ENCODE peak calls at places on chromosomes 6 and 20, in nine cellular contexts. P, V, J, L, B, Y, F, Z and S are unnamed samples.

GRCh38 chr6:162964703-162965140 is 236.9 kb downstream of the PACRG start:
- DNase-seq in P (no peak), F (no peak), J (no peak), Z (no peak), B (no peak), Y (no peak), L (no peak), V (no peak), S (no peak)

GRCh38 chr6:111781055-111781708 is 92.1 kb downstream of the FYN start:
- DNase-seq in L (no peak), B (peak; percentile 37), F (no peak), V (no peak), Z (no peak), P (no peak), Y (no peak), J (no peak), S (no peak)

GRCh38 chr6:19369770-19370169 is 467.4 kb upstream of the ID4 start:
- DNase-seq in V (no peak), Z (no peak), L (no peak), P (no peak), F (no peak), Y (no peak), J (peak; percentile 20), B (no peak), S (peak; percentile 19)

GRCh38 chr6:51098801-51099200 is 280.1 kb downstream of the TFAP2B start:
- DNase-seq in J (no peak), P (no peak), F (no peak), Y (no peak), B (peak; percentile 39), V (no peak), Z (no peak), L (no peak), S (no peak)

GRCh38 chr20:3084283-3084985 is at the start of gene AVP:
- DNase-seq in L (no peak), J (no peak), V (peak; percentile 66), P (no peak), Y (no peak), B (no peak), Z (no peak), F (no peak), S (no peak)

GRCh38 chr6:157432861-157433260 is 51.9 kb downstream of the ZDHHC14 start:
- DNase-seq in B (no peak), J (no peak), V (no peak), L (no peak), P (no peak), F (no peak), Z (no peak), Y (no peak), S (no peak)

GRCh38 chr20:33648396-33649004 is 13.6 kb upstream of the C20orf144 start:
- DNase-seq in F (no peak), P (no peak), B (peak; percentile 38), Y (no peak), J (no peak), Z (no peak), V (peak; percentile 31), L (peak; percentile 56), S (no peak)

GRCh38 chr20:64110411-64111068 is 3.2 kb upstream of the NPBWR2 start:
- DNase-seq in Z (no peak), P (no peak), L (peak; percentile 52), B (no peak), Y (peak; percentile 5), F (no peak), J (no peak), V (no peak), S (peak; percentile 0)

GRCh38 chr6:155381856-155382690 is 67.8 kb upstream of the TFB1M start:
- DNase-seq in B (peak; percentile 30), F (no peak), P (no peak), V (no peak), J (peak; percentile 9), Z (no peak), Y (no peak), L (no peak), S (no peak)

GRCh38 chr6:36916159-36916558 is 30.4 kb downstream of the C6orf89 start:
- DNase-seq in B (peak; percentile 36), Z (no peak), L (no peak), F (no peak), J (no peak), P (no peak), Y (no peak), V (no peak), S (no peak)

GRCh38 chr6:116221067-116221466 is 32.8 kb downstream of the TSPYL4 start:
- DNase-seq in P (no peak), Y (no peak), L (no peak), F (no peak), Z (no peak), B (no peak), V (no peak), J (no peak), S (no peak)

GRCh38 chr20:23187759-23188158 is 101.6 kb upstream of the CD93 start:
- DNase-seq in F (no peak), B (peak; percentile 47), P (no peak), Z (peak; percentile 67), V (no peak), J (no peak), Y (no peak), L (no peak), S (no peak)

GRCh38 chr20:36644713-36645109 is 1.3 kb downstream of the SLA2 start:
- DNase-seq in B (no peak), Y (no peak), Z (no peak), V (no peak), P (no peak), J (no peak), L (no peak), F (no peak), S (no peak)